ENCODE peak calls at places on chromosome 1, in eight cellular contexts. One of them, this sample, is unnamed.

GRCh38 chr1:87226341-87226760 is 102.3 kb upstream of the LMO4 start:
- DNase-seq in NB4: no peak
- DNase-seq in amniotic stem cell: peak; percentile 69
- DNase-seq in fibroblast of pulmonary artery: peak; percentile 99
- DNase-seq in adipocyte: peak; percentile 92
- DNase-seq in HTR-8/SVneo: peak; percentile 74
- DNase-seq in SHP77: no peak
- DNase-seq in activated CD4-positive, alpha-beta T cell treated with anti-CD3 and anti-CD28 coated beads, Interleukin-2, amount 50 U/mL, for 24 hours: no peak
- DNase-seq in this sample: peak; percentile 54

GRCh38 chr1:31227891-31228290 is 11.8 kb downstream of the NKAIN1 start:
- DNase-seq in SHP77: no peak
- DNase-seq in NB4: no peak
- DNase-seq in HTR-8/SVneo: no peak
- DNase-seq in amniotic stem cell: no peak
- DNase-seq in activated CD4-positive, alpha-beta T cell treated with anti-CD3 and anti-CD28 coated beads, Interleukin-2, amount 50 U/mL, for 24 hours: no peak
- DNase-seq in fibroblast of pulmonary artery: no peak
- DNase-seq in adipocyte: no peak
- DNase-seq in this sample: no peak

GRCh38 chr1:15692121-15692682 is 8.1 kb downstream of the PLEKHM2 start:
- DNase-seq in fibroblast of pulmonary artery: no peak
- DNase-seq in amniotic stem cell: no peak
- DNase-seq in activated CD4-positive, alpha-beta T cell treated with anti-CD3 and anti-CD28 coated beads, Interleukin-2, amount 50 U/mL, for 24 hours: no peak
- DNase-seq in NB4: no peak
- DNase-seq in adipocyte: no peak
- DNase-seq in HTR-8/SVneo: no peak
- DNase-seq in SHP77: no peak
- DNase-seq in this sample: no peak

GRCh38 chr1:912740-913301 is 10.9 kb upstream of the SAMD11 start:
- DNase-seq in fibroblast of pulmonary artery: peak; percentile 36
- DNase-seq in adipocyte: no peak
- DNase-seq in NB4: peak; percentile 63
- DNase-seq in amniotic stem cell: no peak
- DNase-seq in SHP77: peak; percentile 34
- DNase-seq in activated CD4-positive, alpha-beta T cell treated with anti-CD3 and anti-CD28 coated beads, Interleukin-2, amount 50 U/mL, for 24 hours: no peak
- DNase-seq in HTR-8/SVneo: no peak
- DNase-seq in this sample: no peak

GRCh38 chr1:27058976-27059688 is 46.5 kb upstream of the TENT5B start:
- DNase-seq in SHP77: no peak
- DNase-seq in fibroblast of pulmonary artery: no peak
- DNase-seq in amniotic stem cell: no peak
- DNase-seq in activated CD4-positive, alpha-beta T cell treated with anti-CD3 and anti-CD28 coated beads, Interleukin-2, amount 50 U/mL, for 24 hours: no peak
- DNase-seq in NB4: no peak
- DNase-seq in HTR-8/SVneo: no peak
- DNase-seq in adipocyte: no peak
- DNase-seq in this sample: no peak

GRCh38 chr1:26360051-26360806 is 6.3 kb upstream of the CRYBG2 start:
- DNase-seq in SHP77: no peak
- DNase-seq in amniotic stem cell: no peak
- DNase-seq in adipocyte: no peak
- DNase-seq in NB4: no peak
- DNase-seq in HTR-8/SVneo: no peak
- DNase-seq in activated CD4-positive, alpha-beta T cell treated with anti-CD3 and anti-CD28 coated beads, Interleukin-2, amount 50 U/mL, for 24 hours: peak; percentile 15
- DNase-seq in fibroblast of pulmonary artery: no peak
- DNase-seq in this sample: no peak

GRCh38 chr1:150320667-150320978 is 710 bp upstream of the PRPF3 start:
- DNase-seq in amniotic stem cell: no peak
- DNase-seq in fibroblast of pulmonary artery: no peak
- DNase-seq in NB4: no peak
- DNase-seq in adipocyte: no peak
- DNase-seq in HTR-8/SVneo: no peak
- DNase-seq in SHP77: no peak
- DNase-seq in activated CD4-positive, alpha-beta T cell treated with anti-CD3 and anti-CD28 coated beads, Interleukin-2, amount 50 U/mL, for 24 hours: no peak
- DNase-seq in this sample: no peak

GRCh38 chr1:18795002-18795689 is 64.3 kb downstream of the TAS1R2 start:
- DNase-seq in activated CD4-positive, alpha-beta T cell treated with anti-CD3 and anti-CD28 coated beads, Interleukin-2, amount 50 U/mL, for 24 hours: no peak
- DNase-seq in NB4: no peak
- DNase-seq in adipocyte: no peak
- DNase-seq in HTR-8/SVneo: no peak
- DNase-seq in amniotic stem cell: no peak
- DNase-seq in fibroblast of pulmonary artery: no peak
- DNase-seq in SHP77: no peak
- DNase-seq in this sample: no peak

GRCh38 chr1:48103495-48103894 is 106.3 kb upstream of the TRABD2B start:
- DNase-seq in adipocyte: no peak
- DNase-seq in SHP77: no peak
- DNase-seq in NB4: no peak
- DNase-seq in fibroblast of pulmonary artery: no peak
- DNase-seq in amniotic stem cell: no peak
- DNase-seq in HTR-8/SVneo: no peak
- DNase-seq in activated CD4-positive, alpha-beta T cell treated with anti-CD3 and anti-CD28 coated beads, Interleukin-2, amount 50 U/mL, for 24 hours: no peak
- DNase-seq in this sample: no peak

GRCh38 chr1:245418029-245418428 is 263.2 kb downstream of the KIF26B start:
- DNase-seq in SHP77: no peak
- DNase-seq in amniotic stem cell: no peak
- DNase-seq in fibroblast of pulmonary artery: no peak
- DNase-seq in adipocyte: no peak
- DNase-seq in HTR-8/SVneo: no peak
- DNase-seq in NB4: no peak
- DNase-seq in activated CD4-positive, alpha-beta T cell treated with anti-CD3 and anti-CD28 coated beads, Interleukin-2, amount 50 U/mL, for 24 hours: no peak
- DNase-seq in this sample: no peak

GRCh38 chr1:213296558-213296957 is 245.5 kb downstream of the RPS6KC1 start:
- DNase-seq in activated CD4-positive, alpha-beta T cell treated with anti-CD3 and anti-CD28 coated beads, Interleukin-2, amount 50 U/mL, for 24 hours: no peak
- DNase-seq in NB4: peak; percentile 72
- DNase-seq in SHP77: no peak
- DNase-seq in fibroblast of pulmonary artery: no peak
- DNase-seq in HTR-8/SVneo: no peak
- DNase-seq in adipocyte: peak; percentile 4
- DNase-seq in amniotic stem cell: no peak
- DNase-seq in this sample: no peak

GRCh38 chr1:167109125-167109524 is 15.2 kb downstream of the STYXL2 start:
- DNase-seq in adipocyte: no peak
- DNase-seq in NB4: peak; percentile 55
- DNase-seq in SHP77: no peak
- DNase-seq in activated CD4-positive, alpha-beta T cell treated with anti-CD3 and anti-CD28 coated beads, Interleukin-2, amount 50 U/mL, for 24 hours: no peak
- DNase-seq in fibroblast of pulmonary artery: no peak
- DNase-seq in amniotic stem cell: no peak
- DNase-seq in HTR-8/SVneo: no peak
- DNase-seq in this sample: no peak

GRCh38 chr1:42089246-42089645 is 64.0 kb upstream of the GUCA2B start:
- DNase-seq in NB4: no peak
- DNase-seq in SHP77: no peak
- DNase-seq in HTR-8/SVneo: no peak
- DNase-seq in adipocyte: no peak
- DNase-seq in amniotic stem cell: no peak
- DNase-seq in activated CD4-positive, alpha-beta T cell treated with anti-CD3 and anti-CD28 coated beads, Interleukin-2, amount 50 U/mL, for 24 hours: no peak
- DNase-seq in fibroblast of pulmonary artery: no peak
- DNase-seq in this sample: no peak

GRCh38 chr1:21308847-21309652 is 18.8 kb upstream of the ECE1 start:
- DNase-seq in amniotic stem cell: no peak
- DNase-seq in fibroblast of pulmonary artery: no peak
- DNase-seq in adipocyte: no peak
- DNase-seq in SHP77: no peak
- DNase-seq in HTR-8/SVneo: no peak
- DNase-seq in NB4: no peak
- DNase-seq in activated CD4-positive, alpha-beta T cell treated with anti-CD3 and anti-CD28 coated beads, Interleukin-2, amount 50 U/mL, for 24 hours: no peak
- DNase-seq in this sample: no peak

GRCh38 chr1:206851611-206852010 is 13.8 kb upstream of the IL20 start:
- DNase-seq in SHP77: no peak
- DNase-seq in NB4: no peak
- DNase-seq in activated CD4-positive, alpha-beta T cell treated with anti-CD3 and anti-CD28 coated beads, Interleukin-2, amount 50 U/mL, for 24 hours: no peak
- DNase-seq in amniotic stem cell: no peak
- DNase-seq in adipocyte: peak; percentile 76
- DNase-seq in fibroblast of pulmonary artery: peak; percentile 86
- DNase-seq in HTR-8/SVneo: no peak
- DNase-seq in this sample: no peak

GRCh38 chr1:50424940-50425375 is 1.7 kb upstream of the DMRTA2 start:
- DNase-seq in amniotic stem cell: no peak
- DNase-seq in SHP77: no peak
- DNase-seq in HTR-8/SVneo: no peak
- DNase-seq in fibroblast of pulmonary artery: no peak
- DNase-seq in activated CD4-positive, alpha-beta T cell treated with anti-CD3 and anti-CD28 coated beads, Interleukin-2, amount 50 U/mL, for 24 hours: no peak
- DNase-seq in adipocyte: no peak
- DNase-seq in NB4: no peak
- DNase-seq in this sample: no peak

GRCh38 chr1:200034821-200035396 is 7.4 kb downstream of the NR5A2 start:
- DNase-seq in NB4: no peak
- DNase-seq in activated CD4-positive, alpha-beta T cell treated with anti-CD3 and anti-CD28 coated beads, Interleukin-2, amount 50 U/mL, for 24 hours: no peak
- DNase-seq in adipocyte: peak; percentile 60
- DNase-seq in SHP77: no peak
- DNase-seq in amniotic stem cell: peak; percentile 7
- DNase-seq in HTR-8/SVneo: no peak
- DNase-seq in fibroblast of pulmonary artery: no peak
- DNase-seq in this sample: no peak

GRCh38 chr1:160208179-160209040 is 3.2 kb downstream of the PEA15 start:
- DNase-seq in amniotic stem cell: no peak
- DNase-seq in fibroblast of pulmonary artery: no peak
- DNase-seq in adipocyte: no peak
- DNase-seq in activated CD4-positive, alpha-beta T cell treated with anti-CD3 and anti-CD28 coated beads, Interleukin-2, amount 50 U/mL, for 24 hours: no peak
- DNase-seq in NB4: no peak
- DNase-seq in SHP77: no peak
- DNase-seq in HTR-8/SVneo: no peak
- DNase-seq in this sample: no peak

GRCh38 chr1:246281195-246281594 is 225.9 kb downstream of the SMYD3 start:
- DNase-seq in NB4: no peak
- DNase-seq in adipocyte: no peak
- DNase-seq in SHP77: no peak
- DNase-seq in amniotic stem cell: no peak
- DNase-seq in activated CD4-positive, alpha-beta T cell treated with anti-CD3 and anti-CD28 coated beads, Interleukin-2, amount 50 U/mL, for 24 hours: no peak
- DNase-seq in HTR-8/SVneo: no peak
- DNase-seq in fibroblast of pulmonary artery: no peak
- DNase-seq in this sample: no peak

GRCh38 chr1:203480084-203480483 is 4.5 kb downstream of the PRELP start:
- DNase-seq in activated CD4-positive, alpha-beta T cell treated with anti-CD3 and anti-CD28 coated beads, Interleukin-2, amount 50 U/mL, for 24 hours: no peak
- DNase-seq in amniotic stem cell: peak; percentile 33
- DNase-seq in adipocyte: peak; percentile 77
- DNase-seq in HTR-8/SVneo: no peak
- DNase-seq in SHP77: no peak
- DNase-seq in fibroblast of pulmonary artery: peak; percentile 80
- DNase-seq in NB4: no peak
- DNase-seq in this sample: no peak

GRCh38 chr1:101235696-101236545 is 898 bp upstream of the S1PR1 start:
- DNase-seq in amniotic stem cell: no peak
- DNase-seq in adipocyte: peak; percentile 63
- DNase-seq in NB4: peak; percentile 39
- DNase-seq in HTR-8/SVneo: no peak
- DNase-seq in SHP77: peak; percentile 32
- DNase-seq in fibroblast of pulmonary artery: peak; percentile 61
- DNase-seq in activated CD4-positive, alpha-beta T cell treated with anti-CD3 and anti-CD28 coated beads, Interleukin-2, amount 50 U/mL, for 24 hours: peak; percentile 80
- DNase-seq in this sample: no peak

GRCh38 chr1:92599184-92599583 is 112.5 kb upstream of the GFI1 start:
- DNase-seq in activated CD4-positive, alpha-beta T cell treated with anti-CD3 and anti-CD28 coated beads, Interleukin-2, amount 50 U/mL, for 24 hours: no peak
- DNase-seq in amniotic stem cell: no peak
- DNase-seq in HTR-8/SVneo: peak; percentile 13
- DNase-seq in adipocyte: peak; percentile 67
- DNase-seq in NB4: peak; percentile 69
- DNase-seq in fibroblast of pulmonary artery: peak; percentile 68
- DNase-seq in SHP77: no peak
- DNase-seq in this sample: peak; percentile 65

GRCh38 chr1:202972046-202972445 is 5.0 kb upstream of the CYB5R1 start:
- DNase-seq in NB4: no peak
- DNase-seq in HTR-8/SVneo: no peak
- DNase-seq in amniotic stem cell: no peak
- DNase-seq in SHP77: no peak
- DNase-seq in fibroblast of pulmonary artery: no peak
- DNase-seq in activated CD4-positive, alpha-beta T cell treated with anti-CD3 and anti-CD28 coated beads, Interleukin-2, amount 50 U/mL, for 24 hours: no peak
- DNase-seq in adipocyte: no peak
- DNase-seq in this sample: no peak

GRCh38 chr1:244341455-244342450 is 110.0 kb downstream of the ADSS2 start:
- DNase-seq in amniotic stem cell: no peak
- DNase-seq in fibroblast of pulmonary artery: peak; percentile 46
- DNase-seq in SHP77: peak; percentile 77
- DNase-seq in activated CD4-positive, alpha-beta T cell treated with anti-CD3 and anti-CD28 coated beads, Interleukin-2, amount 50 U/mL, for 24 hours: no peak
- DNase-seq in HTR-8/SVneo: no peak
- DNase-seq in adipocyte: no peak
- DNase-seq in NB4: peak; percentile 77
- DNase-seq in this sample: peak; percentile 29

GRCh38 chr1:11617314-11617713 is 36.9 kb downstream of the FBXO2 start:
- DNase-seq in HTR-8/SVneo: no peak
- DNase-seq in NB4: no peak
- DNase-seq in SHP77: peak; percentile 54
- DNase-seq in activated CD4-positive, alpha-beta T cell treated with anti-CD3 and anti-CD28 coated beads, Interleukin-2, amount 50 U/mL, for 24 hours: no peak
- DNase-seq in fibroblast of pulmonary artery: no peak
- DNase-seq in amniotic stem cell: no peak
- DNase-seq in adipocyte: no peak
- DNase-seq in this sample: no peak

GRCh38 chr1:72281144-72281543 is 1.2 kb downstream of the NEGR1 start:
- DNase-seq in activated CD4-positive, alpha-beta T cell treated with anti-CD3 and anti-CD28 coated beads, Interleukin-2, amount 50 U/mL, for 24 hours: no peak
- DNase-seq in adipocyte: peak; percentile 11
- DNase-seq in fibroblast of pulmonary artery: no peak
- DNase-seq in NB4: peak; percentile 4
- DNase-seq in HTR-8/SVneo: no peak
- DNase-seq in SHP77: no peak
- DNase-seq in amniotic stem cell: no peak
- DNase-seq in this sample: no peak

GRCh38 chr1:200938955-200939354 is 44.3 kb downstream of the INAVA start:
- DNase-seq in amniotic stem cell: no peak
- DNase-seq in activated CD4-positive, alpha-beta T cell treated with anti-CD3 and anti-CD28 coated beads, Interleukin-2, amount 50 U/mL, for 24 hours: no peak
- DNase-seq in HTR-8/SVneo: no peak
- DNase-seq in SHP77: no peak
- DNase-seq in NB4: peak; percentile 92
- DNase-seq in adipocyte: no peak
- DNase-seq in fibroblast of pulmonary artery: peak; percentile 30
- DNase-seq in this sample: no peak

GRCh38 chr1:38941527-38942019 is at the start of gene RHBDL2:
- DNase-seq in fibroblast of pulmonary artery: peak; percentile 65
- DNase-seq in HTR-8/SVneo: no peak
- DNase-seq in SHP77: no peak
- DNase-seq in adipocyte: peak; percentile 39
- DNase-seq in amniotic stem cell: no peak
- DNase-seq in activated CD4-positive, alpha-beta T cell treated with anti-CD3 and anti-CD28 coated beads, Interleukin-2, amount 50 U/mL, for 24 hours: no peak
- DNase-seq in NB4: no peak
- DNase-seq in this sample: no peak

GRCh38 chr1:18597159-18598042 is 33.2 kb upstream of the PAX7 start:
- DNase-seq in amniotic stem cell: peak; percentile 5
- DNase-seq in activated CD4-positive, alpha-beta T cell treated with anti-CD3 and anti-CD28 coated beads, Interleukin-2, amount 50 U/mL, for 24 hours: peak; percentile 36
- DNase-seq in fibroblast of pulmonary artery: peak; percentile 49
- DNase-seq in NB4: peak; percentile 54
- DNase-seq in adipocyte: peak; percentile 69
- DNase-seq in SHP77: peak; percentile 22
- DNase-seq in HTR-8/SVneo: peak; percentile 57
- DNase-seq in this sample: peak; percentile 71

GRCh38 chr1:151888972-151889570 is 20.2 kb downstream of the THEM4 start:
- DNase-seq in fibroblast of pulmonary artery: no peak
- DNase-seq in SHP77: peak; percentile 24
- DNase-seq in NB4: peak; percentile 27
- DNase-seq in adipocyte: peak; percentile 38
- DNase-seq in activated CD4-positive, alpha-beta T cell treated with anti-CD3 and anti-CD28 coated beads, Interleukin-2, amount 50 U/mL, for 24 hours: no peak
- DNase-seq in amniotic stem cell: no peak
- DNase-seq in HTR-8/SVneo: no peak
- DNase-seq in this sample: peak; percentile 74

GRCh38 chr1:152906023-152906565 is 2.3 kb upstream of the IVL start:
- DNase-seq in amniotic stem cell: no peak
- DNase-seq in fibroblast of pulmonary artery: no peak
- DNase-seq in activated CD4-positive, alpha-beta T cell treated with anti-CD3 and anti-CD28 coated beads, Interleukin-2, amount 50 U/mL, for 24 hours: no peak
- DNase-seq in SHP77: no peak
- DNase-seq in adipocyte: no peak
- DNase-seq in HTR-8/SVneo: peak; percentile 37
- DNase-seq in NB4: no peak
- DNase-seq in this sample: no peak

This sample was measured in Karpas-422.